ENCODE peak calls at places on chromosome 1, in ten cellular contexts. One of them, this sample, is unnamed.

GRCh38 chr1:20375563-20375962 is 84.9 kb downstream of the VWA5B1 start:
- DNase-seq in GM12878: no peak
- DNase-seq in K562: no peak
- DNase-seq in HepG2: no peak
- DNase-seq in sigmoid colon: peak
- DNase-seq in stomach: no peak
- DNase-seq in transverse colon: no peak
- DNase-seq in upper lobe of left lung: no peak
- DNase-seq in suprapubic skin: no peak
- DNase-seq in breast epithelium: no peak
- DNase-seq in this sample: no peak

GRCh38 chr1:103459385-103459784 is 66.1 kb upstream of the RNPC3 start:
- DNase-seq in GM12878: no peak
- DNase-seq in sigmoid colon: no peak
- DNase-seq in suprapubic skin: no peak
- DNase-seq in stomach: no peak
- DNase-seq in upper lobe of left lung: no peak
- DNase-seq in HepG2: no peak
- DNase-seq in K562: no peak
- DNase-seq in transverse colon: no peak
- DNase-seq in breast epithelium: no peak
- DNase-seq in this sample: no peak

GRCh38 chr1:110555807-110556470 is 37.0 kb upstream of the KCNA10 start:
- DNase-seq in upper lobe of left lung: no peak
- DNase-seq in suprapubic skin: no peak
- DNase-seq in K562: no peak
- DNase-seq in GM12878: no peak
- DNase-seq in sigmoid colon: no peak
- DNase-seq in stomach: no peak
- DNase-seq in transverse colon: no peak
- DNase-seq in HepG2: no peak
- DNase-seq in breast epithelium: no peak
- DNase-seq in this sample: no peak

GRCh38 chr1:212485895-212486590 is 53.3 kb downstream of the NENF start:
- DNase-seq in HepG2: peak
- DNase-seq in upper lobe of left lung: no peak
- DNase-seq in transverse colon: peak
- DNase-seq in suprapubic skin: no peak
- DNase-seq in GM12878: no peak
- DNase-seq in stomach: peak
- DNase-seq in breast epithelium: peak
- DNase-seq in K562: peak
- DNase-seq in sigmoid colon: peak
- DNase-seq in this sample: no peak

GRCh38 chr1:60487953-60488352 is 414.4 kb upstream of the C1orf87 start:
- DNase-seq in sigmoid colon: no peak
- DNase-seq in K562: no peak
- DNase-seq in suprapubic skin: no peak
- DNase-seq in upper lobe of left lung: no peak
- DNase-seq in stomach: no peak
- DNase-seq in breast epithelium: no peak
- DNase-seq in HepG2: no peak
- DNase-seq in GM12878: no peak
- DNase-seq in transverse colon: no peak
- DNase-seq in this sample: no peak

GRCh38 chr1:66598670-66599069 is 64.7 kb downstream of the SGIP1 start:
- DNase-seq in transverse colon: no peak
- DNase-seq in breast epithelium: no peak
- DNase-seq in sigmoid colon: no peak
- DNase-seq in suprapubic skin: no peak
- DNase-seq in HepG2: no peak
- DNase-seq in upper lobe of left lung: no peak
- DNase-seq in stomach: no peak
- DNase-seq in K562: no peak
- DNase-seq in GM12878: no peak
- DNase-seq in this sample: no peak

GRCh38 chr1:84506729-84507453 is 510 bp upstream of the GNG5 start:
- DNase-seq in upper lobe of left lung: no peak
- DNase-seq in stomach: no peak
- DNase-seq in HepG2: no peak
- DNase-seq in suprapubic skin: no peak
- DNase-seq in breast epithelium: no peak
- DNase-seq in GM12878: no peak
- DNase-seq in transverse colon: no peak
- DNase-seq in sigmoid colon: no peak
- DNase-seq in K562: peak
- DNase-seq in this sample: no peak

GRCh38 chr1:214419650-214420049 is 131.8 kb downstream of the PTPN14 start:
- DNase-seq in transverse colon: no peak
- DNase-seq in sigmoid colon: no peak
- DNase-seq in suprapubic skin: no peak
- DNase-seq in upper lobe of left lung: no peak
- DNase-seq in stomach: no peak
- DNase-seq in HepG2: no peak
- DNase-seq in GM12878: no peak
- DNase-seq in K562: peak
- DNase-seq in breast epithelium: no peak
- DNase-seq in this sample: no peak

GRCh38 chr1:23098463-23099170 is 70.0 kb downstream of the LUZP1 start:
- DNase-seq in K562: peak
- DNase-seq in upper lobe of left lung: no peak
- DNase-seq in stomach: peak
- DNase-seq in transverse colon: peak
- DNase-seq in breast epithelium: no peak
- DNase-seq in GM12878: no peak
- DNase-seq in HepG2: peak
- DNase-seq in suprapubic skin: no peak
- DNase-seq in sigmoid colon: peak
- DNase-seq in this sample: no peak

GRCh38 chr1:177448652-177449351 is 278.0 kb downstream of the BRINP2 start:
- DNase-seq in upper lobe of left lung: no peak
- DNase-seq in GM12878: no peak
- DNase-seq in suprapubic skin: no peak
- DNase-seq in HepG2: no peak
- DNase-seq in transverse colon: no peak
- DNase-seq in sigmoid colon: no peak
- DNase-seq in K562: no peak
- DNase-seq in breast epithelium: no peak
- DNase-seq in stomach: no peak
- DNase-seq in this sample: no peak

GRCh38 chr1:56189946-56190920 is 389.1 kb downstream of the PLPP3 start:
- DNase-seq in K562: peak
- DNase-seq in GM12878: no peak
- DNase-seq in HepG2: peak
- DNase-seq in suprapubic skin: no peak
- DNase-seq in upper lobe of left lung: no peak
- DNase-seq in breast epithelium: no peak
- DNase-seq in sigmoid colon: no peak
- DNase-seq in transverse colon: no peak
- DNase-seq in stomach: no peak
- DNase-seq in this sample: no peak
- TF ChIP-seq CTCF in K562: no peak
- TF ChIP-seq CTCF in GM12878: no peak
- TF ChIP-seq CTCF in HepG2: peak
- TF ChIP-seq CTCF in suprapubic skin: no peak
- TF ChIP-seq CTCF in upper lobe of left lung: peak
- TF ChIP-seq CTCF in breast epithelium: no peak
- TF ChIP-seq CTCF in sigmoid colon: no peak
- TF ChIP-seq CTCF in transverse colon: no peak
- TF ChIP-seq CTCF in stomach: no peak
- TF ChIP-seq CTCF in this sample: no peak

GRCh38 chr1:24725209-24725651 is 20.0 kb upstream of the CLIC4 start:
- DNase-seq in breast epithelium: no peak
- DNase-seq in HepG2: peak
- DNase-seq in stomach: no peak
- DNase-seq in upper lobe of left lung: no peak
- DNase-seq in K562: no peak
- DNase-seq in transverse colon: no peak
- DNase-seq in GM12878: no peak
- DNase-seq in suprapubic skin: no peak
- DNase-seq in sigmoid colon: no peak
- DNase-seq in this sample: no peak

GRCh38 chr1:24728982-24729381 is 16.3 kb upstream of the CLIC4 start:
- DNase-seq in HepG2: no peak
- DNase-seq in transverse colon: no peak
- DNase-seq in GM12878: no peak
- DNase-seq in sigmoid colon: no peak
- DNase-seq in stomach: no peak
- DNase-seq in K562: no peak
- DNase-seq in upper lobe of left lung: no peak
- DNase-seq in breast epithelium: no peak
- DNase-seq in suprapubic skin: no peak
- DNase-seq in this sample: no peak

GRCh38 chr1:24724345-24725208 is 20.7 kb upstream of the CLIC4 start:
- DNase-seq in suprapubic skin: no peak
- DNase-seq in transverse colon: no peak
- DNase-seq in K562: peak
- DNase-seq in stomach: peak
- DNase-seq in HepG2: peak
- DNase-seq in sigmoid colon: no peak
- DNase-seq in upper lobe of left lung: no peak
- DNase-seq in breast epithelium: no peak
- DNase-seq in GM12878: no peak
- DNase-seq in this sample: no peak

GRCh38 chr1:24726741-24727140 is 18.5 kb upstream of the CLIC4 start:
- DNase-seq in GM12878: no peak
- DNase-seq in suprapubic skin: no peak
- DNase-seq in HepG2: no peak
- DNase-seq in sigmoid colon: no peak
- DNase-seq in transverse colon: no peak
- DNase-seq in K562: no peak
- DNase-seq in breast epithelium: no peak
- DNase-seq in stomach: no peak
- DNase-seq in upper lobe of left lung: no peak
- DNase-seq in this sample: no peak

GRCh38 chr1:24727490-24728214 is 17.6 kb upstream of the CLIC4 start:
- DNase-seq in suprapubic skin: no peak
- DNase-seq in HepG2: no peak
- DNase-seq in GM12878: peak
- DNase-seq in K562: no peak
- DNase-seq in transverse colon: peak
- DNase-seq in stomach: peak
- DNase-seq in breast epithelium: no peak
- DNase-seq in upper lobe of left lung: peak
- DNase-seq in sigmoid colon: peak
- DNase-seq in this sample: peak
- TF ChIP-seq POLR2AphosphoS5 in suprapubic skin: no peak
- TF ChIP-seq POLR2AphosphoS5 in HepG2: no peak
- TF ChIP-seq POLR2AphosphoS5 in GM12878: no peak
- TF ChIP-seq POLR2AphosphoS5 in K562: no peak
- TF ChIP-seq POLR2AphosphoS5 in transverse colon: peak
- TF ChIP-seq POLR2AphosphoS5 in stomach: peak
- TF ChIP-seq POLR2AphosphoS5 in breast epithelium: no peak
- TF ChIP-seq POLR2AphosphoS5 in upper lobe of left lung: peak
- TF ChIP-seq POLR2AphosphoS5 in sigmoid colon: no peak
- TF ChIP-seq POLR2AphosphoS5 in this sample: peak

GRCh38 chr1:53324321-53324720 is 3.5 kb downstream of the LRP8 start:
- DNase-seq in stomach: peak
- DNase-seq in breast epithelium: no peak
- DNase-seq in upper lobe of left lung: no peak
- DNase-seq in suprapubic skin: no peak
- DNase-seq in GM12878: no peak
- DNase-seq in sigmoid colon: no peak
- DNase-seq in transverse colon: no peak
- DNase-seq in K562: no peak
- DNase-seq in HepG2: no peak
- DNase-seq in this sample: no peak

GRCh38 chr1:53326598-53327182 is 1.2 kb downstream of the LRP8 start:
- DNase-seq in suprapubic skin: no peak
- DNase-seq in transverse colon: no peak
- DNase-seq in GM12878: no peak
- DNase-seq in upper lobe of left lung: no peak
- DNase-seq in sigmoid colon: no peak
- DNase-seq in HepG2: no peak
- DNase-seq in stomach: no peak
- DNase-seq in breast epithelium: no peak
- DNase-seq in K562: peak
- DNase-seq in this sample: no peak

GRCh38 chr1:53324728-53325297 is 3.1 kb downstream of the LRP8 start:
- DNase-seq in GM12878: no peak
- DNase-seq in K562: peak
- DNase-seq in stomach: no peak
- DNase-seq in transverse colon: no peak
- DNase-seq in upper lobe of left lung: no peak
- DNase-seq in suprapubic skin: no peak
- DNase-seq in breast epithelium: no peak
- DNase-seq in HepG2: no peak
- DNase-seq in sigmoid colon: no peak
- DNase-seq in this sample: no peak

GRCh38 chr1:53326088-53326597 is 1.7 kb downstream of the LRP8 start:
- DNase-seq in suprapubic skin: peak
- DNase-seq in transverse colon: peak
- DNase-seq in GM12878: peak
- DNase-seq in sigmoid colon: peak
- DNase-seq in HepG2: peak
- DNase-seq in K562: peak
- DNase-seq in upper lobe of left lung: peak
- DNase-seq in stomach: peak
- DNase-seq in breast epithelium: peak
- DNase-seq in this sample: peak

DNA sequence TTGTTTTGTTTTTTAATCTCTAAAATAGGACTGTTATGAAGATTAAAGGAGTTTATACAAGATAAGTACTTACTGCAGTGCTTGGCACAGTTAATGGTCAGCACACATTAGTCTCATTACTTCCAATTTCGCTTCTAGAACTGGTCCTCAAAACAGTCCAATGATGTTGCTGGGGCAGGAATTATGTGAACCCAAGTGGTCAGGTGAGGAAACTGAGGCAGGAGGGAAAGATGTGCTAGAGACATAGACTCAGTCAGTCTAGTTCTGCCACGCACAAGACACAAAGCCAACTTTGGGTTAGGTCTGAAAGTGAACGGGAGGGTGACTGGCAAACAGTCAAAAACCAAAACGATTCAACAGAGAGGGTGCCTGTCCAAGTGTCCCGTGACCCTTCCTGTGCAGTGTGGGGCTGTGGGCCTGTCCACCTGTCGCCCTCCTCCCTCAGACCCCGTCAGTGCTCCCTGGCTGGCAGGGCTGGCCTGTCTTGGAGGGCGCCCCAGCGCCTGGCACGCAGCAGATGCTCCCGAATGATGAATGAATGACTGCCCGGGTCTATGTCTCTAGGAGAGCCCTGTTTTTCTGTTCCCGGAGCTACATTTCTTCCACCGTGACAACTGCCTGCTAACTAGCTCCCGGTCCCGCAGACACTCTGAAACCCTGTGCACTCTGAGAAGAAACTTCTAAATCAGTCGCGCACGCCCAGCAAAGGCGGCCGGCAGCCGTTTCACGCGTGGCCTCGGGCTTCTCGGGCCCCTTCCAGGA is 2.4 kb downstream of the LRP8 start:
- DNase-seq in stomach: no peak
- DNase-seq in transverse colon: peak
- DNase-seq in suprapubic skin: no peak
- DNase-seq in sigmoid colon: no peak
- DNase-seq in HepG2: no peak
- DNase-seq in GM12878: no peak
- DNase-seq in breast epithelium: no peak
- DNase-seq in K562: no peak
- DNase-seq in upper lobe of left lung: no peak
- DNase-seq in this sample: no peak
- TF ChIP-seq POLR2A in stomach: no peak
- TF ChIP-seq POLR2A in transverse colon: no peak
- TF ChIP-seq POLR2A in suprapubic skin: no peak
- TF ChIP-seq POLR2A in sigmoid colon: no peak
- TF ChIP-seq POLR2A in HepG2: no peak
- TF ChIP-seq POLR2A in GM12878: no peak
- TF ChIP-seq POLR2A in breast epithelium: no peak
- TF ChIP-seq POLR2A in K562: no peak
- TF ChIP-seq POLR2A in upper lobe of left lung: no peak
- TF ChIP-seq POLR2A in this sample: no peak

GRCh38 chr1:157377216-157377821 is 175.0 kb downstream of the FCRL5 start:
- DNase-seq in breast epithelium: no peak
- DNase-seq in GM12878: no peak
- DNase-seq in HepG2: peak
- DNase-seq in sigmoid colon: no peak
- DNase-seq in transverse colon: peak
- DNase-seq in suprapubic skin: no peak
- DNase-seq in upper lobe of left lung: no peak
- DNase-seq in stomach: peak
- DNase-seq in K562: peak
- DNase-seq in this sample: no peak
- TF ChIP-seq CTCF in breast epithelium: no peak
- TF ChIP-seq CTCF in GM12878: peak
- TF ChIP-seq CTCF in HepG2: peak
- TF ChIP-seq CTCF in sigmoid colon: no peak
- TF ChIP-seq CTCF in transverse colon: peak
- TF ChIP-seq CTCF in suprapubic skin: no peak
- TF ChIP-seq CTCF in upper lobe of left lung: no peak
- TF ChIP-seq CTCF in stomach: peak
- TF ChIP-seq CTCF in K562: peak
- TF ChIP-seq CTCF in this sample: peak

This sample was measured in esophagus muscularis mucosa.